ENCODE peak calls at places on chromosomes 12 and 14, in five cellular contexts. One of them, this sample, is unnamed.

GRCh38 chr14:106848330-106849121 is 1322.1 kb downstream of the TMEM121 start:
- DNase-seq in AG04450: no peak
- DNase-seq in upper lobe of left lung: no peak
- DNase-seq in choroid plexus epithelial cell: no peak
- DNase-seq in A549: no peak
- DNase-seq in this sample: no peak

GRCh38 chr12:71014180-71014785 is 93.7 kb upstream of the PTPRR start:
- DNase-seq in AG04450: no peak
- DNase-seq in upper lobe of left lung: no peak
- DNase-seq in choroid plexus epithelial cell: peak; percentile 89
- DNase-seq in A549: peak; percentile 27
- DNase-seq in this sample: no peak

GRCh38 chr14:32978691-32979255 is 40.1 kb downstream of the NPAS3 start:
- DNase-seq in AG04450: no peak
- DNase-seq in upper lobe of left lung: no peak
- DNase-seq in choroid plexus epithelial cell: no peak
- DNase-seq in A549: no peak
- DNase-seq in this sample: no peak

GRCh38 chr12:7588703-7589329 is 76.9 kb downstream of the APOBEC1 start:
- DNase-seq in AG04450: no peak
- DNase-seq in upper lobe of left lung: no peak
- DNase-seq in choroid plexus epithelial cell: peak; percentile 66
- DNase-seq in A549: peak; percentile 56
- DNase-seq in this sample: no peak

GRCh38 chr12:111606651-111607232 is 7.6 kb upstream of the ATXN2 start:
- DNase-seq in AG04450: no peak
- DNase-seq in upper lobe of left lung: no peak
- DNase-seq in choroid plexus epithelial cell: no peak
- DNase-seq in A549: no peak
- DNase-seq in this sample: no peak

GRCh38 chr14:106843951-106844483 is 1317.6 kb downstream of the TMEM121 start:
- DNase-seq in AG04450: no peak
- DNase-seq in upper lobe of left lung: no peak
- DNase-seq in choroid plexus epithelial cell: no peak
- DNase-seq in A549: peak; percentile 23
- DNase-seq in this sample: peak; percentile 30

GRCh38 chr14:35368583-35368982 is 36.0 kb downstream of the NFKBIA start:
- DNase-seq in AG04450: no peak
- DNase-seq in upper lobe of left lung: peak; percentile 59
- DNase-seq in choroid plexus epithelial cell: no peak
- DNase-seq in A549: no peak
- DNase-seq in this sample: no peak

GRCh38 chr14:96090441-96091148 is 51.4 kb downstream of the C14orf132 start:
- DNase-seq in AG04450: peak; percentile 26
- DNase-seq in upper lobe of left lung: peak; percentile 46
- DNase-seq in choroid plexus epithelial cell: peak; percentile 53
- DNase-seq in A549: no peak
- DNase-seq in this sample: no peak

GRCh38 chr14:75120546-75121291 is 6.1 kb downstream of the NEK9 start:
- DNase-seq in AG04450: no peak
- DNase-seq in upper lobe of left lung: no peak
- DNase-seq in choroid plexus epithelial cell: no peak
- DNase-seq in A549: no peak
- DNase-seq in this sample: no peak
- TF ChIP-seq CTCF in AG04450: no peak
- TF ChIP-seq CTCF in upper lobe of left lung: no peak
- TF ChIP-seq CTCF in choroid plexus epithelial cell: no peak
- TF ChIP-seq CTCF in A549: no peak
- TF ChIP-seq CTCF in this sample: no peak

DNA sequence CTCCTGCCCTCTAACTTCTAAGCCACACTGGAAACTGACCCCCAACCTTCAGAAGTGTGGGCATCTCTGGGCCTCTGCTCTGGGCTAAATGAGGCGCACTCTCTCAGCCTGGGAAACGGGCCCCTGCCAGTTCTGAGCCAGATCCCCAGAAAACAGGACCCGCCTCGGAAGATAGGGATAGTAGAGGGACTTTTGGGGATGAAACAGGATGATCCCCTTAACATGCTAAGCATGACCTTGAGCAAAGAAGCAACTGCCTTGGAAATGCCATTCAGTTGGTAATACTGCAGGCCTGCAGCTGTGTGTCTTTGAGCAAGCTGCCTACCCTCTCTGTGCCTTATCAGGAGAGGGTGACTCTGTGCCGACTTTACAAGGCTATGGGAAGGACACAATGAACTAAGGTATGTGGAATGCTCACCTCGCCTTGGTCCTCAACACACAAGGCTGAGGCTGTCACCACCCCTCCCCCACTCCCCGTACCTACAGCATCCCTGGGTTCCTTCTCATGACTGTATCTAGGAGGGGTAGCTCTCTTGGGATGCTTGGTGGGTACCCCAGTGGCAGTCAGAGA is 54.0 kb downstream of the NCOR2 start:
- DNase-seq in AG04450: no peak
- DNase-seq in upper lobe of left lung: no peak
- DNase-seq in choroid plexus epithelial cell: peak; percentile 39
- DNase-seq in A549: no peak
- DNase-seq in this sample: no peak
- TF ChIP-seq CTCF in AG04450: no peak
- TF ChIP-seq CTCF in upper lobe of left lung: no peak
- TF ChIP-seq CTCF in choroid plexus epithelial cell: no peak
- TF ChIP-seq CTCF in A549: no peak
- TF ChIP-seq CTCF in this sample: no peak

GRCh38 chr12:23945249-23945648 is 4.2 kb downstream of the SOX5 start:
- DNase-seq in AG04450: no peak
- DNase-seq in upper lobe of left lung: no peak
- DNase-seq in choroid plexus epithelial cell: no peak
- DNase-seq in A549: no peak
- DNase-seq in this sample: no peak

GRCh38 chr12:23949212-23950010 is at the start of gene SOX5:
- DNase-seq in AG04450: peak; percentile 33
- DNase-seq in upper lobe of left lung: peak; percentile 49
- DNase-seq in choroid plexus epithelial cell: peak; percentile 59
- DNase-seq in A549: no peak
- DNase-seq in this sample: no peak

GRCh38 chr12:23941780-23942179 is 7.7 kb downstream of the SOX5 start:
- DNase-seq in AG04450: no peak
- DNase-seq in upper lobe of left lung: no peak
- DNase-seq in choroid plexus epithelial cell: no peak
- DNase-seq in A549: no peak
- DNase-seq in this sample: no peak

GRCh38 chr12:23947395-23947794 is 2.1 kb downstream of the SOX5 start:
- DNase-seq in AG04450: no peak
- DNase-seq in upper lobe of left lung: no peak
- DNase-seq in choroid plexus epithelial cell: no peak
- DNase-seq in A549: no peak
- DNase-seq in this sample: no peak

DNA sequence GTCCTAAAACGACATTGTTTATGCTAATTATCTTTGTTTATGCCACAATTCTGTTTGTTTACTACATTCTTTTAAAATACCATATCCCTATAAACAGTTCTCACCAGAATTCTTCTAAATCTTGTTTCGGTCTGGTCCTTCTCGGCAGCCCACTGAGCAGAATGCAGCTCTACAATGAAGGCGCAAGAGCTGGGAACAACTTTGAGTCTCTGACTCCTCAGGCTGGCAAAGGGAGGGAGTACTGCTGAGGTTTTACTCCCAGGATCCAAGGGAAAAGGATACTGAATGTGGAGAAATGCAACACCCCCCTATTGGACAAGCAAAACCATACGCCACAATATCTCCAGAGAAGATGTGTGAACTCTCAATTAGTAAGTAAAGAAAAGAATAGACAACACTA is 5.4 kb downstream of the SOX5 start:
- DNase-seq in AG04450: no peak
- DNase-seq in upper lobe of left lung: no peak
- DNase-seq in choroid plexus epithelial cell: no peak
- DNase-seq in A549: no peak
- DNase-seq in this sample: no peak
- TF ChIP-seq CTCF in AG04450: no peak
- TF ChIP-seq CTCF in upper lobe of left lung: no peak
- TF ChIP-seq CTCF in choroid plexus epithelial cell: no peak
- TF ChIP-seq CTCF in A549: no peak
- TF ChIP-seq CTCF in this sample: no peak

DNA sequence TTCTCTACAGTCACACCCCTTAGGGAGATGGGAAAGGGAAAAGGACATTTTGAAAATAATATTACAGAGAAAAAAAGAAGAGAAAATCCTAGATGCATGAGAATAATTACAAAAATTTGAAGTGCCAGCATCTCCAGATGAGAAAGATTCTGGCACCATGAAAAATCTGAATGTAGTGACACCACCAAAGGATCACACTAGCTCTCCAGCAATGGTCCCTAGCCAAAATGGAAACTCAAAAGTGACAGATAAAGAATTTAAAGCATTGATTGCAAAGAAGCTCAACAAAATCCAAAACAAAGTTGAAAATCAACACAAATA is 27.4 kb upstream of the GARIN6 start:
- DNase-seq in AG04450: no peak
- DNase-seq in upper lobe of left lung: no peak
- DNase-seq in choroid plexus epithelial cell: no peak
- DNase-seq in A549: no peak
- DNase-seq in this sample: no peak
- TF ChIP-seq CTCF in AG04450: no peak
- TF ChIP-seq CTCF in upper lobe of left lung: no peak
- TF ChIP-seq CTCF in choroid plexus epithelial cell: no peak
- TF ChIP-seq CTCF in A549: no peak
- TF ChIP-seq CTCF in this sample: no peak

This sample was measured in natural killer cell.